ENCODE peak calls at places on chromosome X, in ten cellular contexts. X is pancreas; L is CD8-positive, alpha-beta T cell; W is heart left ventricle; K is naive thymus-derived CD4-positive, alpha-beta T cell; D is lung; U is HepG2; Y is body of pancreas; I is heart right ventricle; B is DND-41. H is an unnamed sample. For H3K36me3, the result is how much of the 10 kb centered on the place peaks cover.

GRCh38 chrX:10769165-10769564 is 148.8 kb upstream of the MID1 start:
- ATAC-seq in K (no peak), I (no peak), X (peak), U (no peak), L (no peak), W (peak), D (no peak), B (peak), Y (no peak), H (no peak)

GRCh38 chrX:71637848-71638247 is 19.5 kb upstream of the CXCR3 start:
- ATAC-seq in K (no peak), I (no peak), B (no peak), X (no peak), W (no peak), D (no peak), U (peak), L (peak), Y (no peak), H (peak)

GRCh38 chrX:57528670-57529255 is 63.0 kb upstream of the ZXDB start:
- ATAC-seq in U (peak), B (peak), D (no peak), W (no peak), L (no peak), I (no peak), K (no peak), Y (no peak), X (peak), H (no peak)

GRCh38 chrX:115665122-115665521 is 104.1 kb downstream of the PLS3 start:
- ATAC-seq in Y (no peak), D (no peak), K (no peak), I (no peak), W (no peak), B (no peak), L (no peak), X (no peak), U (no peak), H (no peak)

GRCh38 chrX:13257223-13258051 is 62.4 kb downstream of the ATXN3L start:
- ATAC-seq in K (no peak), B (no peak), L (no peak), W (no peak), U (no peak), X (no peak), D (no peak), Y (no peak), I (no peak), H (no peak)

GRCh38 chrX:52556741-52557140 is 39.9 kb upstream of the XAGE1B start:
- ATAC-seq in X (no peak), U (no peak), Y (no peak), B (no peak), L (no peak), W (no peak), I (no peak), K (no peak), D (no peak), H (no peak)

GRCh38 chrX:134761788-134762187 is 103.5 kb upstream of the PLAC1 start:
- ATAC-seq in B (peak), D (no peak), I (no peak), X (peak), W (no peak), L (no peak), U (peak), Y (no peak), K (no peak), H (no peak)

GRCh38 chrX:95218964-95219363 is 1465.7 kb upstream of the DIAPH2 start:
- ATAC-seq in I (no peak), U (no peak), K (no peak), D (no peak), B (no peak), X (no peak), L (no peak), W (no peak), Y (no peak), H (no peak)

GRCh38 chrX:154486052-154486395 is 391 bp downstream of the UBL4A start:
- ATAC-seq in W (no peak), L (peak), X (no peak), Y (peak), U (peak), K (no peak), D (no peak), I (no peak), B (peak), H (no peak)

GRCh38 chrX:30196322-30196721 is 19.0 kb upstream of the MAGEB2 start:
- ATAC-seq in X (no peak), K (no peak), D (no peak), Y (no peak), B (no peak), U (peak), L (no peak), I (no peak), W (no peak), H (no peak)

GRCh38 chrX:72021975-72022374 is 109.7 kb downstream of the RTL5 start:
- ATAC-seq in D (no peak), X (no peak), L (no peak), K (no peak), B (no peak), I (no peak), U (no peak), Y (no peak), W (no peak), H (no peak)

GRCh38 chrX:84168574-84168973 is 19.4 kb downstream of the RPS6KA6 start:
- ATAC-seq in B (no peak), U (no peak), X (no peak), D (no peak), Y (no peak), W (no peak), I (no peak), L (no peak), K (no peak), H (no peak)

GRCh38 chrX:71640002-71640401 is 21.7 kb upstream of the CXCR3 start:
- ATAC-seq in U (no peak), B (peak), X (no peak), Y (no peak), I (no peak), D (no peak), K (peak), L (peak), W (no peak), H (no peak)

GRCh38 chrX:118216488-118216887 is 99.9 kb upstream of the KLHL13 start:
- ATAC-seq in K (no peak), X (peak), Y (peak), D (no peak), B (no peak), W (no peak), I (no peak), L (no peak), U (no peak), H (no peak)

GRCh38 chrX:22690116-22690515 is 309.6 kb upstream of the DDX53 start:
- ATAC-seq in U (no peak), X (no peak), W (peak), I (no peak), Y (no peak), D (no peak), L (no peak), B (no peak), K (no peak), H (no peak)

GRCh38 chrX:17737707-17738001 is 361 bp downstream of the SCML1 start:
- ATAC-seq in Y (no peak), L (no peak), X (no peak), K (no peak), I (peak), U (no peak), D (no peak), B (no peak), W (peak), H (no peak)

GRCh38 chrX:109872021-109872730 is 130.7 kb upstream of the TMEM164 start:
- ATAC-seq in D (no peak), L (no peak), W (peak), B (no peak), X (peak), I (no peak), Y (peak), K (no peak), U (peak), H (peak)

GRCh38 chrX:115330498-115331138 is 41.1 kb downstream of the LUZP4 start:
- ATAC-seq in B (no peak), L (no peak), I (no peak), W (peak), K (no peak), U (no peak), X (peak), Y (no peak), D (peak), H (peak)

GRCh38 chrX:78199851-78200250 is 60.4 kb upstream of the TAF9B start:
- ATAC-seq in K (peak), Y (no peak), I (no peak), U (peak), X (no peak), L (peak), D (no peak), B (peak), W (no peak), H (no peak)

GRCh38 chrX:69961365-69962072 is 88.2 kb downstream of the AWAT2 start:
- ATAC-seq in I (no peak), Y (no peak), W (no peak), X (no peak), B (no peak), D (no peak), L (no peak), U (no peak), K (no peak), H (no peak)

GRCh38 chrX:39318497-39319343 is 517.5 kb downstream of the MID1IP1 start:
- ATAC-seq in K (no peak), X (peak), I (peak), B (no peak), Y (peak), U (no peak), W (peak), D (no peak), L (no peak), H (no peak)

GRCh38 chrX:45868425-45868824 is 667.7 kb upstream of the DIPK2B start:
- ATAC-seq in K (no peak), B (no peak), D (no peak), Y (no peak), W (no peak), I (no peak), U (no peak), X (no peak), L (no peak), H (no peak)

GRCh38 chrX:40085086-40085551 is 12.6 kb downstream of the BCOR start:
- ATAC-seq in D (no peak), X (peak), L (no peak), U (no peak), B (no peak), K (no peak), Y (peak), I (no peak), W (no peak), H (no peak)

GRCh38 chrX:155880586-155881157 is 473 bp upstream of the VAMP7 start:
- ATAC-seq in D (no peak), X (peak), Y (no peak), B (peak), K (no peak), W (peak), L (peak), U (peak), I (peak), H (peak)

GRCh38 chrX:119984652-119985051 is 41.1 kb upstream of the NKAP start:
- ATAC-seq in K (no peak), Y (peak), B (no peak), D (no peak), I (no peak), L (no peak), X (peak), U (no peak), W (no peak), H (no peak)

GRCh38 chrX:112849010-112849409 is 8.4 kb upstream of the AMOT start:
- ATAC-seq in X (no peak), L (no peak), B (peak), D (no peak), K (no peak), U (no peak), I (no peak), W (peak), Y (no peak), H (peak)

GRCh38 chrX:27599928-27600327 is 9.8 kb downstream of the DCAF8L2 start:
- ATAC-seq in I (no peak), X (peak), K (no peak), L (no peak), D (no peak), U (no peak), B (no peak), W (no peak), Y (no peak), H (no peak)

GRCh38 chrX:131987252-131987651 is 35.9 kb upstream of the STK26 start:
- ATAC-seq in L (peak), I (no peak), K (peak), U (no peak), X (no peak), B (peak), W (no peak), D (no peak), Y (no peak), H (no peak)

GRCh38 chrX:3176439-3176820 is 135.2 kb downstream of the ARSF start:
- ATAC-seq in D (no peak), K (no peak), W (peak), X (peak), U (no peak), Y (peak), I (no peak), L (no peak), B (no peak), H (peak)

GRCh38 chrX:63394872-63395271 is 43.7 kb upstream of the SPIN4 start:
- ATAC-seq in X (no peak), Y (no peak), B (no peak), D (no peak), W (no peak), L (no peak), U (no peak), K (no peak), I (no peak), H (no peak)

GRCh38 chrX:125236955-125237354 is 82.7 kb upstream of the TEX13C start:
- ATAC-seq in W (no peak), X (no peak), K (no peak), B (no peak), D (no peak), L (no peak), I (no peak), Y (no peak), U (no peak), H (no peak)

GRCh38 chrX:10833299-10834169 is 213.1 kb upstream of the MID1 start:
- ATAC-seq in K (no peak), W (peak), B (no peak), L (no peak), I (peak), D (peak), X (peak), Y (peak), U (peak), H (peak)

GRCh38 chrX:30781711-30782444 is 107.2 kb downstream of the TAB3 start:
- ATAC-seq in W (no peak), L (no peak), D (no peak), Y (no peak), U (no peak), B (no peak), I (no peak), X (no peak), K (no peak), H (no peak)

GRCh38 chrX:106378616-106379015 is 210.5 kb downstream of the PWWP3B start:
- ATAC-seq in W (no peak), B (no peak), X (no peak), I (no peak), Y (no peak), K (no peak), D (no peak), L (no peak), U (no peak), H (no peak)

GRCh38 chrX:119624417-119624816 is 18.2 kb upstream of the NKRF start:
- ATAC-seq in W (no peak), Y (no peak), B (no peak), I (no peak), U (no peak), L (no peak), D (no peak), X (no peak), K (no peak), H (no peak)

GRCh38 chrX:44344687-44345086 is 1.2 kb upstream of the EFHC2 start:
- ATAC-seq in I (no peak), K (peak), B (peak), Y (no peak), L (peak), X (no peak), W (no peak), D (no peak), U (no peak), H (no peak)

GRCh38 chrX:22093550-22093949 is 61.4 kb downstream of the PHEX start:
- ATAC-seq in B (no peak), L (no peak), D (no peak), Y (no peak), U (no peak), I (no peak), K (no peak), X (no peak), W (peak), H (no peak)

GRCh38 chrX:69025802-69026301 is 139.4 kb downstream of the PJA1 start:
- ATAC-seq in I (no peak), L (no peak), D (no peak), Y (no peak), U (peak), X (no peak), K (no peak), W (no peak), B (no peak), H (no peak)

GRCh38 chrX:35442421-35442820 is 355.7 kb upstream of the MAGEB16 start:
- ATAC-seq in Y (peak), I (no peak), K (no peak), W (no peak), D (no peak), B (no peak), U (no peak), X (peak), L (no peak), H (no peak)

GRCh38 chrX:149513713-149514427 is 8.8 kb upstream of the IDS start:
- ATAC-seq in D (no peak), B (peak), U (no peak), K (peak), I (no peak), Y (no peak), X (no peak), L (peak), W (no peak), H (no peak)

GRCh38 chrX:41198410-41198809 is 113.2 kb downstream of the USP9X start:
- ATAC-seq in W (no peak), U (no peak), B (no peak), X (no peak), L (no peak), D (no peak), I (no peak), K (no peak), Y (no peak), H (no peak)
- H3K36me3 ChIP-seq in W (half or more), U (under half), B (under half), X (under half), L (under half), D (under half), I (half or more), K (under half), Y (under half), H (under half)

GRCh38 chrX:41922125-41922521 is 1.2 kb downstream of the CASK start:
- ATAC-seq in X (no peak), W (no peak), D (no peak), L (peak), U (peak), I (no peak), Y (no peak), B (peak), K (no peak), H (no peak)
- H3K27ac ChIP-seq in X (no peak), W (peak), D (no peak), L (peak), U (peak), I (peak), Y (no peak), B (peak), K (peak), H (peak)

GRCh38 chrX:292900-293897 is 12.0 kb downstream of the PLCXD1 start:
- ATAC-seq in L (no peak), U (no peak), X (no peak), W (no peak), D (no peak), Y (no peak), K (no peak), B (no peak), I (no peak), H (no peak)

GRCh38 chrX:302975-303374 is 15.6 kb downstream of the GTPBP6 start:
- ATAC-seq in W (no peak), K (no peak), Y (no peak), U (no peak), I (no peak), B (no peak), L (no peak), D (no peak), X (no peak), H (no peak)

GRCh38 chrX:295136-295535 is 14.0 kb downstream of the PLCXD1 start:
- ATAC-seq in K (no peak), Y (no peak), D (no peak), L (no peak), I (no peak), X (no peak), W (no peak), U (no peak), B (no peak), H (no peak)

GRCh38 chrX:300334-300733 is 18.3 kb downstream of the GTPBP6 start:
- ATAC-seq in K (no peak), X (no peak), U (no peak), D (no peak), I (no peak), W (no peak), B (no peak), Y (no peak), L (no peak), H (no peak)

GRCh38 chrX:298993-299392 is 17.8 kb downstream of the PLCXD1 start:
- ATAC-seq in U (no peak), L (no peak), X (no peak), Y (no peak), B (no peak), K (no peak), I (no peak), W (no peak), D (no peak), H (no peak)
- H3K36me3 ChIP-seq in U (under half), L (under half), X (under half), Y (under half), B (half or more), K (under half), I (under half), W (under half), D (under half), H (half or more)

DNA sequence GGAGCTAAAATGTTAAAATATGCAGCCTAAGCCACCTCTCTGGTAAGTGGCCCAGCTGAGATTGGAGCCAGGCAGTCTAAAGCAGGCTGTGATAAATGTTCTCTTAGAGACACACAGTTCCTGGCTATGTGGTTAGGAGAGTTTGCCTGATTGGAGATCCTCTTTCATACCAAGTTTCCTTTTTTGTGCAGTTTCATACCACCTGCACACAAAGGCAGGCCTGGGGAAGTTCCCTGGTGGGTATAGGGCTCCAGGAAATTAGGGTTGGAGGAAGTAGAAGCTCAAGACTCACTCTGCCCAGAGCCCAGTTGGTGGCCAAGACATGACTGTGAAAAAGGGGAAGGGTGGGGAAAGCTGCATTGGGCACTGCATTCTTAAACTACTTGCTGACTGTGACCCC is 16.9 kb downstream of the CYBB start:
- ATAC-seq in Y (no peak), I (no peak), B (peak), L (no peak), W (peak), D (peak), X (peak), K (peak), U (no peak), H (peak)
- H3K27ac ChIP-seq in Y (no peak), I (no peak), B (peak), L (no peak), W (no peak), D (no peak), X (no peak), K (no peak), U (no peak), H (no peak)

GRCh38 chrX:101108293-101108692 is 10.3 kb downstream of the CENPI start:
- ATAC-seq in W (no peak), U (no peak), B (no peak), K (no peak), Y (no peak), X (no peak), I (no peak), D (no peak), L (no peak), H (no peak)
- H3K36me3 ChIP-seq in W (under half), U (under half), B (under half), K (under half), Y (under half), X (under half), I (under half), D (under half), L (under half), H (under half)

DNA sequence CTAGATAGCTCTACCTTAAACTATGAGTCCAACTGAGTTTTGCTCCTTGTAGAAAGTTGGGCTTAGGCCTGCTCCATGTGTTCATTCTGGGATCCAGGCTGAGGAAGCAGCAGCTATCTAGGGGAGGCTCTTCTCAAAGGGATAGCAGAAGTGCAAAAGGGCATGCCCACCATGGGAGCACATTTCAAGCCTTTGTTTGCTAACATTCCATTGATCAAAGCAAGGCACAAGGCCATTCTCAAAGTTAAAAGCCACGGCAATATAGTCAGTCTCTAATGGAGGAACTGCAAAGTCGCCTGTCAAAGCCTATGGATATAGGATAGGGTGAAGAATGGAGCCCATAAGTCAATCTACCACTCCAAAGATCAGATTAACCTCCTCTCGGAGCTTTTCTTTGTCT is 488.1 kb upstream of the ARX start:
- ATAC-seq in I (no peak), U (peak), L (no peak), B (no peak), W (no peak), X (no peak), K (no peak), D (no peak), Y (no peak), H (no peak)
- H3K27ac ChIP-seq in I (no peak), U (no peak), L (no peak), B (no peak), W (no peak), X (no peak), K (no peak), D (no peak), Y (no peak), H (no peak)

GRCh38 chrX:136219893-136220292 is 31.3 kb downstream of the MAP7D3 start:
- ATAC-seq in X (no peak), U (no peak), L (no peak), B (no peak), I (no peak), Y (no peak), W (no peak), D (no peak), K (no peak), H (no peak)

GRCh38 chrX:136220535-136220934 is 30.7 kb downstream of the MAP7D3 start:
- ATAC-seq in L (no peak), B (no peak), I (no peak), K (no peak), W (no peak), X (no peak), U (no peak), Y (no peak), D (no peak), H (no peak)

GRCh38 chrX:136227074-136227473 is 24.1 kb downstream of the MAP7D3 start:
- ATAC-seq in K (no peak), W (no peak), I (no peak), D (no peak), U (no peak), Y (no peak), L (no peak), B (no peak), X (no peak), H (no peak)

GRCh38 chrX:136221851-136222513 is 29.2 kb downstream of the MAP7D3 start:
- ATAC-seq in U (no peak), I (no peak), Y (no peak), X (no peak), K (no peak), W (no peak), B (no peak), D (no peak), L (no peak), H (no peak)
- H3K36me3 ChIP-seq in U (under half), I (half or more), Y (under half), X (under half), K (under half), W (half or more), B (half or more), D (under half), L (under half), H (half or more)

H was measured in gastroesophageal sphincter.